ENCODE peak calls at places on chromosomes 5 and 9, in eight cellular contexts. V, W, H, U, T, Q, X and E are unnamed samples.

GRCh38 chr9:26954050-26954508 is 2.1 kb upstream of the IFT74 start:
- DNase-seq in V (no peak), W (no peak), H (no peak), U (no peak), T (peak; percentile 49), Q (no peak), X (no peak), E (no peak)

GRCh38 chr5:40071870-40072269 is 607.8 kb upstream of the PTGER4 start:
- DNase-seq in V (peak; percentile 26), W (no peak), H (no peak), U (no peak), T (no peak), Q (no peak), X (no peak), E (no peak)

GRCh38 chr5:141508808-141509611 is 20.1 kb downstream of the PCDHGC5 start:
- DNase-seq in V (peak; percentile 90), W (peak; percentile 93), H (no peak), U (no peak), T (peak; percentile 95), Q (no peak), X (peak; percentile 42), E (peak; percentile 76)

GRCh38 chr9:99948896-99949295 is 42.4 kb downstream of the STX17 start:
- DNase-seq in V (peak; percentile 19), W (no peak), H (no peak), U (no peak), T (no peak), Q (no peak), X (peak; percentile 21), E (no peak)

GRCh38 chr9:126420643-126421564 is 94.3 kb downstream of the MVB12B start:
- DNase-seq in V (no peak), W (no peak), H (no peak), U (no peak), T (no peak), Q (no peak), X (peak; percentile 83), E (no peak)

GRCh38 chr9:36148652-36149051 is 12.1 kb downstream of the GLIPR2 start:
- DNase-seq in V (peak; percentile 48), W (peak; percentile 85), H (peak; percentile 73), U (peak; percentile 87), T (no peak), Q (peak; percentile 18), X (no peak), E (peak; percentile 78)

GRCh38 chr5:65203746-65204145 is 278.0 kb downstream of the ADAMTS6 start:
- DNase-seq in V (no peak), W (peak; percentile 87), H (no peak), U (no peak), T (no peak), Q (no peak), X (no peak), E (no peak)

GRCh38 chr9:82332018-82332773 is 343.6 kb downstream of the SPATA31D1 start:
- DNase-seq in V (no peak), W (peak; percentile 72), H (no peak), U (no peak), T (no peak), Q (no peak), X (peak; percentile 40), E (no peak)

GRCh38 chr5:72509401-72509800 is 2.2 kb upstream of the ZNF366 start:
- DNase-seq in V (no peak), W (no peak), H (no peak), U (no peak), T (no peak), Q (no peak), X (no peak), E (peak; percentile 49)

GRCh38 chr5:160133071-160133917 is 14.0 kb upstream of the PWWP2A start:
- DNase-seq in V (no peak), W (peak; percentile 20), H (no peak), U (no peak), T (no peak), Q (no peak), X (no peak), E (peak; percentile 4)

GRCh38 chr9:77534376-77535057 is 113.6 kb downstream of the GNA14 start:
- DNase-seq in V (peak; percentile 64), W (no peak), H (no peak), U (peak; percentile 86), T (no peak), Q (no peak), X (peak; percentile 14), E (no peak)

GRCh38 chr5:93621340-93621872 is 38.4 kb downstream of the NR2F1 start:
- DNase-seq in V (peak; percentile 40), W (no peak), H (no peak), U (peak; percentile 71), T (peak; percentile 50), Q (no peak), X (peak; percentile 84), E (no peak)

GRCh38 chr5:14581891-14582796 is 552 bp downstream of the OTULINL start:
- DNase-seq in V (peak; percentile 42), W (no peak), H (peak; percentile 69), U (no peak), T (peak; percentile 70), Q (peak; percentile 80), X (peak; percentile 75), E (peak; percentile 11)

GRCh38 chr9:34282096-34282495 is 47.0 kb downstream of the KIF24 start:
- DNase-seq in V (no peak), W (no peak), H (no peak), U (no peak), T (no peak), Q (no peak), X (no peak), E (no peak)

GRCh38 chr9:105047652-105048031 is 119.7 kb upstream of the ABCA1 start:
- DNase-seq in V (no peak), W (no peak), H (no peak), U (no peak), T (no peak), Q (no peak), X (no peak), E (no peak)